ENCODE peak calls at places on chromosomes 3 and 15, in eight cellular contexts. One of them, this sample, is unnamed. For H3K27me3, the result is how much of the 10 kb centered on the place peaks cover.

GRCh38 chr3:55716044-55716443 is 228.9 kb upstream of the WNT5A start:
- DNase-seq in mammary epithelial cell: no peak
- DNase-seq in CD8-positive, alpha-beta T cell: no peak
- DNase-seq in GM23338: no peak
- DNase-seq in transverse colon: no peak
- DNase-seq in breast epithelium: no peak
- DNase-seq in A673: no peak
- DNase-seq in HL-60: no peak
- DNase-seq in this sample: no peak

GRCh38 chr3:183878071-183878470 is 6.6 kb downstream of the PARL start:
- DNase-seq in HL-60: peak
- DNase-seq in A673: no peak
- DNase-seq in GM23338: no peak
- DNase-seq in transverse colon: no peak
- DNase-seq in breast epithelium: no peak
- DNase-seq in CD8-positive, alpha-beta T cell: no peak
- DNase-seq in mammary epithelial cell: no peak
- DNase-seq in this sample: no peak

GRCh38 chr3:55485208-55485791 is 1.8 kb downstream of the WNT5A start:
- DNase-seq in A673: peak
- DNase-seq in CD8-positive, alpha-beta T cell: no peak
- DNase-seq in transverse colon: peak
- DNase-seq in HL-60: peak
- DNase-seq in mammary epithelial cell: peak
- DNase-seq in breast epithelium: peak
- DNase-seq in GM23338: peak
- DNase-seq in this sample: peak

GRCh38 chr3:193630005-193630404 is 37.0 kb downstream of the OPA1 start:
- DNase-seq in HL-60: no peak
- DNase-seq in CD8-positive, alpha-beta T cell: no peak
- DNase-seq in mammary epithelial cell: no peak
- DNase-seq in GM23338: no peak
- DNase-seq in transverse colon: no peak
- DNase-seq in breast epithelium: no peak
- DNase-seq in A673: no peak
- DNase-seq in this sample: no peak

GRCh38 chr3:125109541-125109925 is 53.7 kb upstream of the HEG1 start:
- DNase-seq in HL-60: no peak
- DNase-seq in mammary epithelial cell: no peak
- DNase-seq in GM23338: no peak
- DNase-seq in A673: no peak
- DNase-seq in transverse colon: no peak
- DNase-seq in CD8-positive, alpha-beta T cell: no peak
- DNase-seq in breast epithelium: no peak
- DNase-seq in this sample: no peak

GRCh38 chr3:163890661-163891060 is 1187.6 kb downstream of the SI start:
- DNase-seq in A673: peak
- DNase-seq in HL-60: no peak
- DNase-seq in GM23338: peak
- DNase-seq in CD8-positive, alpha-beta T cell: no peak
- DNase-seq in transverse colon: no peak
- DNase-seq in breast epithelium: no peak
- DNase-seq in mammary epithelial cell: no peak
- DNase-seq in this sample: no peak

GRCh38 chr3:131806736-131807135 is 228.1 kb downstream of the CPNE4 start:
- DNase-seq in breast epithelium: no peak
- DNase-seq in GM23338: no peak
- DNase-seq in CD8-positive, alpha-beta T cell: no peak
- DNase-seq in mammary epithelial cell: no peak
- DNase-seq in transverse colon: no peak
- DNase-seq in HL-60: no peak
- DNase-seq in A673: no peak
- DNase-seq in this sample: no peak

GRCh38 chr3:24352893-24353553 is 141.6 kb downstream of the THRB start:
- DNase-seq in A673: no peak
- DNase-seq in CD8-positive, alpha-beta T cell: no peak
- DNase-seq in GM23338: no peak
- DNase-seq in transverse colon: no peak
- DNase-seq in breast epithelium: no peak
- DNase-seq in mammary epithelial cell: no peak
- DNase-seq in HL-60: no peak
- DNase-seq in this sample: no peak

GRCh38 chr15:75729304-75730069 is 16.8 kb upstream of the CSPG4 start:
- DNase-seq in A673: no peak
- DNase-seq in GM23338: no peak
- DNase-seq in CD8-positive, alpha-beta T cell: no peak
- DNase-seq in HL-60: no peak
- DNase-seq in mammary epithelial cell: no peak
- DNase-seq in breast epithelium: no peak
- DNase-seq in transverse colon: no peak
- DNase-seq in this sample: no peak

GRCh38 chr3:160061525-160061924 is 72.9 kb downstream of the IL12A start:
- DNase-seq in breast epithelium: no peak
- DNase-seq in CD8-positive, alpha-beta T cell: no peak
- DNase-seq in GM23338: no peak
- DNase-seq in transverse colon: no peak
- DNase-seq in HL-60: no peak
- DNase-seq in mammary epithelial cell: no peak
- DNase-seq in A673: no peak
- DNase-seq in this sample: no peak

GRCh38 chr3:52847241-52847640 is 12.4 kb upstream of the MUSTN1 start:
- DNase-seq in CD8-positive, alpha-beta T cell: no peak
- DNase-seq in mammary epithelial cell: no peak
- DNase-seq in breast epithelium: no peak
- DNase-seq in transverse colon: no peak
- DNase-seq in GM23338: no peak
- DNase-seq in HL-60: no peak
- DNase-seq in A673: no peak
- DNase-seq in this sample: no peak

GRCh38 chr3:131903988-131904415 is 130.8 kb downstream of the CPNE4 start:
- DNase-seq in GM23338: no peak
- DNase-seq in HL-60: no peak
- DNase-seq in CD8-positive, alpha-beta T cell: no peak
- DNase-seq in transverse colon: no peak
- DNase-seq in A673: no peak
- DNase-seq in breast epithelium: no peak
- DNase-seq in mammary epithelial cell: peak
- DNase-seq in this sample: no peak

GRCh38 chr15:55250392-55250791 is 39.2 kb downstream of the RAB27A start:
- DNase-seq in GM23338: no peak
- DNase-seq in mammary epithelial cell: peak
- DNase-seq in CD8-positive, alpha-beta T cell: no peak
- DNase-seq in HL-60: peak
- DNase-seq in breast epithelium: no peak
- DNase-seq in transverse colon: peak
- DNase-seq in A673: no peak
- DNase-seq in this sample: no peak

GRCh38 chr15:84908564-84908963 is 24.1 kb downstream of the SLC28A1 start:
- DNase-seq in HL-60: no peak
- DNase-seq in mammary epithelial cell: no peak
- DNase-seq in transverse colon: no peak
- DNase-seq in A673: no peak
- DNase-seq in CD8-positive, alpha-beta T cell: no peak
- DNase-seq in GM23338: no peak
- DNase-seq in breast epithelium: no peak
- DNase-seq in this sample: no peak

GRCh38 chr3:131804565-131805133 is 230.2 kb downstream of the CPNE4 start:
- DNase-seq in mammary epithelial cell: no peak
- DNase-seq in GM23338: no peak
- DNase-seq in A673: no peak
- DNase-seq in breast epithelium: no peak
- DNase-seq in transverse colon: no peak
- DNase-seq in HL-60: no peak
- DNase-seq in CD8-positive, alpha-beta T cell: no peak
- DNase-seq in this sample: peak

GRCh38 chr15:35784745-35785144 is 238.8 kb upstream of the DPH6 start:
- DNase-seq in breast epithelium: no peak
- DNase-seq in mammary epithelial cell: no peak
- DNase-seq in GM23338: peak
- DNase-seq in transverse colon: no peak
- DNase-seq in A673: peak
- DNase-seq in HL-60: no peak
- DNase-seq in CD8-positive, alpha-beta T cell: no peak
- DNase-seq in this sample: no peak

GRCh38 chr3:101725890-101726275 is 1.5 kb downstream of the CEP97 start:
- DNase-seq in GM23338: no peak
- DNase-seq in mammary epithelial cell: no peak
- DNase-seq in HL-60: no peak
- DNase-seq in A673: no peak
- DNase-seq in transverse colon: no peak
- DNase-seq in CD8-positive, alpha-beta T cell: no peak
- DNase-seq in breast epithelium: no peak
- DNase-seq in this sample: no peak

GRCh38 chr3:140455476-140455875 is 222.4 kb upstream of the TRIM42 start:
- DNase-seq in GM23338: no peak
- DNase-seq in breast epithelium: no peak
- DNase-seq in CD8-positive, alpha-beta T cell: no peak
- DNase-seq in mammary epithelial cell: no peak
- DNase-seq in transverse colon: no peak
- DNase-seq in A673: no peak
- DNase-seq in HL-60: no peak
- DNase-seq in this sample: no peak

GRCh38 chr3:90080988-90081387 is 973.6 kb downstream of the EPHA3 start:
- DNase-seq in transverse colon: no peak
- DNase-seq in HL-60: no peak
- DNase-seq in breast epithelium: no peak
- DNase-seq in A673: peak
- DNase-seq in GM23338: peak
- DNase-seq in CD8-positive, alpha-beta T cell: no peak
- DNase-seq in mammary epithelial cell: no peak
- DNase-seq in this sample: no peak

GRCh38 chr15:48603123-48603500 is 42.4 kb downstream of the FBN1 start:
- DNase-seq in GM23338: peak
- DNase-seq in mammary epithelial cell: no peak
- DNase-seq in breast epithelium: no peak
- DNase-seq in HL-60: no peak
- DNase-seq in A673: no peak
- DNase-seq in CD8-positive, alpha-beta T cell: no peak
- DNase-seq in transverse colon: no peak
- DNase-seq in this sample: no peak

GRCh38 chr15:80081390-80081789 is 21.9 kb downstream of the ZFAND6 start:
- DNase-seq in HL-60: peak
- DNase-seq in transverse colon: no peak
- DNase-seq in GM23338: no peak
- DNase-seq in breast epithelium: no peak
- DNase-seq in CD8-positive, alpha-beta T cell: no peak
- DNase-seq in mammary epithelial cell: no peak
- DNase-seq in A673: no peak
- DNase-seq in this sample: no peak

GRCh38 chr3:12495749-12496452 is 11.6 kb downstream of the TSEN2 start:
- DNase-seq in transverse colon: no peak
- DNase-seq in GM23338: peak
- DNase-seq in mammary epithelial cell: no peak
- DNase-seq in CD8-positive, alpha-beta T cell: no peak
- DNase-seq in HL-60: no peak
- DNase-seq in A673: peak
- DNase-seq in breast epithelium: no peak
- DNase-seq in this sample: no peak
- TF ChIP-seq CTCF in transverse colon: no peak
- TF ChIP-seq CTCF in GM23338: peak
- TF ChIP-seq CTCF in mammary epithelial cell: no peak
- TF ChIP-seq CTCF in CD8-positive, alpha-beta T cell: no peak
- TF ChIP-seq CTCF in HL-60: no peak
- TF ChIP-seq CTCF in A673: peak
- TF ChIP-seq CTCF in breast epithelium: no peak
- TF ChIP-seq CTCF in this sample: no peak

GRCh38 chr3:43994594-43995077 is 247.1 kb upstream of the TOPAZ1 start:
- DNase-seq in CD8-positive, alpha-beta T cell: no peak
- DNase-seq in transverse colon: no peak
- DNase-seq in GM23338: peak
- DNase-seq in HL-60: no peak
- DNase-seq in mammary epithelial cell: no peak
- DNase-seq in A673: no peak
- DNase-seq in breast epithelium: no peak
- DNase-seq in this sample: no peak
- H3K27me3 ChIP-seq in CD8-positive, alpha-beta T cell: half or more
- H3K27me3 ChIP-seq in transverse colon: half or more
- H3K27me3 ChIP-seq in GM23338: half or more
- H3K27me3 ChIP-seq in HL-60: half or more
- H3K27me3 ChIP-seq in mammary epithelial cell: under half
- H3K27me3 ChIP-seq in A673: under half
- H3K27me3 ChIP-seq in breast epithelium: half or more
- H3K27me3 ChIP-seq in this sample: half or more

DNA sequence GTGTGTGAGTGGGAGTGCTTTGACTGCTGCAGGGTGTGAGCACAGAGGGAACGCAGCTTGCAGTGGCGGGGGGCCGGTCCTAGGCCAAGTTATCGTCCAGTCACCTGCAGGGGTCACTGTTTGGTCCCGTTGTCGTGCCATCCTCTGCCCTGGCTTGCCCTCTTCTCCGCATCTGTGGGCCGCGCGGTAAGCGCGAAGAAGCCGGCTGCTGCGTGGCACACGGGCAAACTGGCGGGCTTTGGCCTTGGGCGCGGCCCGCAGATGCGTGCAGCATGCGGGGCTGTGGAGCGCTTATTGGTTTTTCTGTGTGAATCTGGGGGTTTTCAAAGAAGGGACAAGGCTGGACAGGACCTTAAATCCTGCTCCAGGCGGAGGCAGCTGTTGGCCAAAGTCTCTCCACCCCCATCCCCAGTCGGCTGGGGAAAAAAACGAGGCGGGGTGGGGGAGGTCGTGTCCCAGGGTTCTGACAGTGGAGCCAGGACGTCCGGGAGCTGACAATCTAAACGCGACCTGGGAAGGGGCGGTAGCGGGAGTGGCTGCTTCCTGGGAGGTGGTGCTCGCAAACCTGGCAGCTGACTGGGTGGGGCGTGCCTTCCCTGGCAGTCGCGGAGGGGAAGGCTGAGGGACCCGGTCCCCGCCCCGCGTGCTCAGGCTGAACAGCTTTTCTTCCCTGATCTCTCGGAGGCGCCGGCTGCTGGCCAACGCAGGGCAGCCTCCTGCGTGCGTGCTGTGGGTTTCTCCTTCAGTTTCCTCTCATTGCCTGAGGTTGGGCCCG is 39.7 kb upstream of the VEPH1 start:
- DNase-seq in GM23338: peak
- DNase-seq in HL-60: no peak
- DNase-seq in A673: peak
- DNase-seq in CD8-positive, alpha-beta T cell: no peak
- DNase-seq in breast epithelium: peak
- DNase-seq in mammary epithelial cell: peak
- DNase-seq in transverse colon: peak
- DNase-seq in this sample: peak
- TF ChIP-seq CTCF in GM23338: peak
- TF ChIP-seq CTCF in HL-60: no peak
- TF ChIP-seq CTCF in A673: no peak
- TF ChIP-seq CTCF in CD8-positive, alpha-beta T cell: no peak
- TF ChIP-seq CTCF in breast epithelium: no peak
- TF ChIP-seq CTCF in mammary epithelial cell: no peak
- TF ChIP-seq CTCF in transverse colon: peak
- TF ChIP-seq CTCF in this sample: peak

DNA sequence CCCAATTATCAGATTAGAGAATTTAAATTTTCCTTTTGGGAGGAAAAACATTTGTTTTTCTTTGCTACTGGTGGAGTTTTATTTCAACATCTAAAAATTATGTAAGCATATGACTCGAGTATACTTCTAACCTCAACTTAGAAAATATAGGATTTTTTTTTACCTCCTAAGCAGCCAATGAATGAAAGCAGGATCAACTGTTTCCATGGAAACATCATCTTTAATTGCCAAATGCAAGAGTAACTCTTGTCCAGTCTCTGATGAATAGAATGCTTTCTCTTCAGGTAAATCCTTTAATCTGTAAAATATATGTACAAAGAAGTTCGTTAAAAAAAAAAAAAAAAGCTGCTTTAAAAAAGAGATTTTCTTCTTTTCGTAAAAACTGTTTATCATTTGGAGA is 93.6 kb downstream of the CNTN3 start:
- DNase-seq in HL-60: no peak
- DNase-seq in mammary epithelial cell: no peak
- DNase-seq in transverse colon: no peak
- DNase-seq in GM23338: no peak
- DNase-seq in breast epithelium: no peak
- DNase-seq in A673: no peak
- DNase-seq in CD8-positive, alpha-beta T cell: no peak
- DNase-seq in this sample: no peak
- H3K27me3 ChIP-seq in HL-60: under half
- H3K27me3 ChIP-seq in mammary epithelial cell: under half
- H3K27me3 ChIP-seq in transverse colon: under half
- H3K27me3 ChIP-seq in GM23338: under half
- H3K27me3 ChIP-seq in breast epithelium: under half
- H3K27me3 ChIP-seq in A673: under half
- H3K27me3 ChIP-seq in CD8-positive, alpha-beta T cell: under half
- H3K27me3 ChIP-seq in this sample: under half